ENCODE peak calls at places on chromosomes 16 and 17, in seven cellular contexts. S, G, O, W, Y, B and I are unnamed samples. For H3K27me3, the result is how much of the 10 kb centered on the place peaks cover.

GRCh38 chr16:88639231-88640038 is 1.1 kb downstream of the IL17C start:
- DNase-seq in S (no peak), G (no peak), O (no peak), W (no peak), Y (no peak), B (no peak), I (no peak)

GRCh38 chr17:27917000-27917399 is 23.8 kb upstream of the LYRM9 start:
- DNase-seq in S (no peak), G (no peak), O (no peak), W (no peak), Y (no peak), B (no peak), I (no peak)

GRCh38 chr16:72044825-72045359 is 9.4 kb upstream of the HP start:
- DNase-seq in S (no peak), G (no peak), O (no peak), W (no peak), Y (no peak), B (no peak), I (no peak)

GRCh38 chr16:81885976-81886586 is 107.0 kb downstream of the PLCG2 start:
- DNase-seq in S (no peak), G (no peak), O (peak), W (no peak), Y (no peak), B (peak), I (no peak)

GRCh38 chr16:2042171-2042570 is 5.5 kb downstream of the NTHL1 start:
- DNase-seq in S (no peak), G (no peak), O (no peak), W (no peak), Y (peak), B (no peak), I (no peak)

GRCh38 chr17:27222515-27222914 is 71.4 kb upstream of the WSB1 start:
- DNase-seq in S (no peak), G (no peak), O (no peak), W (no peak), Y (no peak), B (no peak), I (no peak)

GRCh38 chr16:84603115-84603816 is 14.6 kb downstream of the COTL1 start:
- DNase-seq in S (peak), G (peak), O (peak), W (peak), Y (peak), B (peak), I (peak)

GRCh38 chr17:71726320-71726719 is 394.5 kb upstream of the SOX9 start:
- DNase-seq in S (no peak), G (no peak), O (no peak), W (no peak), Y (no peak), B (no peak), I (peak)

GRCh38 chr16:89268987-89269735 is 51.7 kb downstream of the ZNF778 start:
- DNase-seq in S (no peak), G (no peak), O (peak), W (no peak), Y (no peak), B (peak), I (no peak)

GRCh38 chr16:78443300-78443604 is 343.8 kb downstream of the WWOX start:
- DNase-seq in S (no peak), G (no peak), O (no peak), W (no peak), Y (no peak), B (no peak), I (no peak)

GRCh38 chr16:64731891-64732290 is 390.0 kb downstream of the CDH11 start:
- DNase-seq in S (no peak), G (no peak), O (no peak), W (no peak), Y (no peak), B (no peak), I (no peak)

GRCh38 chr17:27947005-27947406 is 53.8 kb upstream of the LYRM9 start:
- DNase-seq in S (no peak), G (no peak), O (no peak), W (no peak), Y (no peak), B (no peak), I (no peak)

GRCh38 chr16:69055003-69055402 is 50.5 kb upstream of the HAS3 start:
- DNase-seq in S (no peak), G (no peak), O (peak), W (no peak), Y (no peak), B (no peak), I (no peak)

GRCh38 chr16:56944954-56945839 is 13.3 kb downstream of the HERPUD1 start:
- DNase-seq in S (no peak), G (no peak), O (peak), W (no peak), Y (no peak), B (peak), I (no peak)

GRCh38 chr17:59761385-59762021 is 54.0 kb downstream of the VMP1 start:
- DNase-seq in S (no peak), G (no peak), O (peak), W (no peak), Y (no peak), B (no peak), I (no peak)

DNA sequence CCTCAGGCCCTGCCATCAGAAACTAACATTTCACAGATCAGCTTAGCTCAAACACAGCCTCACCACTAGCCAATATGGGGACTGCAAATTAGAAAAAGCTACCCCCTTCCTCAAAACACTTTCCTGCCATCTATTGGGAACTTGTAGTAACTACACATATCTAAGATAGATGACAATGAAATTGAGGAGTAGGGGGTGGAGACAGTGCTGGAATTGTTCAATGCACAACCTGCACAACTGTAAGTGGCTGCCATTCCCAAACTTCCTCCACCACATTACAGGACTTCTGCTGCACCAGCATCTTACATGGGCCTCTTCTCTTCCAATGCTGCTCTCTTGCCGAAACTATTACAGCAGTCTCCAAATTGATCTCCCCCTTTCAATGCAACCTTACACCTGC is 21.8 kb downstream of the AIPL1 start:
- DNase-seq in S (no peak), G (no peak), O (peak), W (no peak), Y (no peak), B (peak), I (no peak)
- TF ChIP-seq CTCF in S (no peak), G (peak), O (peak), W (no peak), Y (no peak), B (peak), I (no peak)

DNA sequence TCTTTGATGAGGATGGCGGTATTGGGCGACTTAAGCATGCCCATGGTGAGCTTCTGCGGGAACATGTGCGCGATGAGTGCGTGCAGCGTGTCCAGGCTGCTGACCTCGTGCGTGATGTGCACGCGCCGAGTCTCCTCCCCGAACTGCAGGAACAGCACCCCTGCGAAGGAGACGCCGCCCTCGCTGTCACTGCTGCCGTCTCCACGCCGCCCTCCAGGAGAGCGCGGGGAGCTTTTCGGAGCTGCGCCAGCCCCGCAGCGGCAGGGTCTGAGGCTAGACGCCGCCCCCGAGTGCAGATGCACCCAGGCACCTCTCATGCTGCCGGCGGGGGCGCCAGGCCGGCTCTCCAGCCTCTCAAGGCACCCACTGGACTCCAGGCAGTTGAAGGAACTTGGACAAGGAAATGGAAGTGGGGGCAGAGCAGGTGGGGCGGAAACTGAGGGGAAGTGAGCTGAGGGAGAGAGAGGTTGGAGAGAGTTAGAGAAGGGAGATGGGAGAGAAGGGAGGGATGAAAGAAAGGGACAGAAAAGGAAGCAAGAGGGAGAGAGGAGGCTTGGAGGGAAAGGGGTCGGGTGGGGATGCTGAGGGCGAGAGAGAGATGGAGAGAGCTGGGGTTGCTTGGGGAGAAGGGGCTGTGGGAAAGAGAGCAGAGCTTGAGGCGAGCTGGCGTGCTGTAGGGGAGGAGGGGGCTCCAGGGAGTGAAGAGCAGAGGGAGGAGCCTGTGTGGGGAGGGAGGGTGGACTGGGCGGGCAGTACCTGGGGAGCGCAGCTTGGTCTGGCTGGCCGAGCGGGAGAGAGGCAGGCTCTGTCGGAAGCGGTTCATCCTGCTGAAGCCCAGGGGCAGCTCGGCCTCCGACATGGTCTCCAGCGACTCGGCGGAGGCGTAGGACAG is 42.1 kb downstream of the SRCIN1 start:
- DNase-seq in S (no peak), G (no peak), O (no peak), W (no peak), Y (no peak), B (no peak), I (no peak)
- H3K27me3 ChIP-seq in S (half or more), G (under half), O (half or more), W (under half), Y (half or more), B (under half), I (under half)

GRCh38 chr17:41500131-41500911 is 5.1 kb downstream of the KRT13 start:
- DNase-seq in S (no peak), G (no peak), O (peak), W (no peak), Y (no peak), B (peak), I (no peak)

GRCh38 chr17:41498276-41498675 is 7.1 kb downstream of the KRT13 start:
- DNase-seq in S (no peak), G (no peak), O (no peak), W (no peak), Y (no peak), B (no peak), I (no peak)

GRCh38 chr17:41499714-41500113 is 5.7 kb downstream of the KRT13 start:
- DNase-seq in S (no peak), G (no peak), O (no peak), W (no peak), Y (no peak), B (no peak), I (no peak)

GRCh38 chr17:41494524-41494923 is 4.8 kb upstream of the KRT36 start:
- DNase-seq in S (no peak), G (no peak), O (peak), W (no peak), Y (no peak), B (peak), I (no peak)

DNA sequence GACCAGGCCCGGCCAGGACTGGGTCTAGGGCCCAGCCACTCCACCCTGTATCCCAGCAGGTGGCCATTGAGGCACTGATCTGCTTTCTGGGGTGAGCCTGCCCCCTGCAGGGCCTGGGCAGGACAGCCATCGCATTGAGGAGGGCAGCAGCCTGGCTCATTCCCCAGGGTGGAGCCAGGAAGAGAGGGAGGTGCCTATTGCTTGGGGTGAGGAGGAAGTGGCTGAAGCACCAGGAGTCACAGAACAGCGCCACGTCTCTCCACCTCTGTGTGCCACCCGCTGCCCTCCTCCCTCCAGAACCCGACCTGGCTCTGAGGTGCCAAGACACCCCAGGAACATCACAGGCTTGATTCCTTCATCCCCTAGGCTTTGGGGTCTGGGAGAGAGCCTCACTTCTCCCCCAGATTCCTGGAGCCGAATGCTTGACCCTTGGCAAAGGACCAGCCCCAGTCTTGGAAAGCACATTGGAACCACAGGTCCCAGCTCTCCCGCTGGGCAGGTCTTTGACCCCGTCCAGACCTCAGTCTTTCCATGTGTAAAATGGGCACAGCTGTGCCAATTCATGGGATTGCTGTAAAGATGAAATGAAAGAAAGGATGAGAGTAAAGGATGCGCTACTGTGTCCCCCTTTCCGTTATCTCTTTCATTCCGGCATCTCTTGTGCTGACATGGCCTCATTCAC is 7.2 kb upstream of the KRT36 start:
- DNase-seq in S (peak), G (peak), O (peak), W (no peak), Y (peak), B (peak), I (peak)
- H3K27ac ChIP-seq in S (no peak), G (no peak), O (peak), W (no peak), Y (no peak), B (peak), I (peak)

GRCh38 chr17:4018446-4018845 is 54.2 kb upstream of the ATP2A3 start:
- DNase-seq in S (no peak), G (no peak), O (no peak), W (no peak), Y (no peak), B (no peak), I (no peak)

GRCh38 chr17:4019400-4019799 is 55.2 kb upstream of the ATP2A3 start:
- DNase-seq in S (no peak), G (no peak), O (no peak), W (no peak), Y (no peak), B (no peak), I (no peak)

GRCh38 chr17:4014148-4014927 is 50.1 kb upstream of the ATP2A3 start:
- DNase-seq in S (no peak), G (no peak), O (no peak), W (no peak), Y (no peak), B (no peak), I (no peak)

GRCh38 chr17:4020096-4020495 is 55.9 kb upstream of the ATP2A3 start:
- DNase-seq in S (no peak), G (no peak), O (no peak), W (no peak), Y (no peak), B (no peak), I (no peak)

DNA sequence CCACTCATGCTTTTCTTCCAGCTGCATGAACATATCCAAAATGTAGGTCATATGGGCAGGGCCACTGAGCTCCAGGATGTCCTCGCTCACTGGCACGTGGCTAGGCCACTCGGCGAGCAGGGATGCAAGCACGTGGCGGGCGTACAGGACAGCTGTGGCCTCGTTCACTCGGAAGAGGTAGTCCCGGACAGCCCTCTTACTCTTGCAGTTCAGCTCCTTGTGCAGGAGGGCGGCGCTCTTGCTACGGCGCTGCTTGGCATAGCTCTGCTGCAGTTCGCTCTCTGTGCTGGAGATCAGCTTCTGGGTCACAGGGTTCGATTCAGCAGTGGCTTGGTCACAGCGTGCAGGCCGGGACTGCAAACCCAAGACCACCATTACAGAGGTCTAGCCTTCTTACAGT is 53.1 kb upstream of the ATP2A3 start:
- DNase-seq in S (peak), G (no peak), O (no peak), W (no peak), Y (no peak), B (no peak), I (peak)
- TF ChIP-seq CTCF in S (no peak), G (no peak), O (peak), W (no peak), Y (no peak), B (peak), I (no peak)